ENCODE peak calls at places on chromosome 4, in nine cellular contexts. Z is ovary, K is HCT116, U is sigmoid colon, Q is suprapubic skin, I is stomach, Y is transverse colon, F is A549, S is tibial nerve. T is an unnamed sample.

GRCh38 chr4:102438873-102439614 is 62.1 kb upstream of the NFKB1 start:
- DNase-seq in Z (peak), S (peak), F (peak), Y (no peak), U (no peak), K (no peak), Q (no peak), I (no peak), T (no peak)

GRCh38 chr4:83753260-83753659 is 217.4 kb downstream of the GPAT3 start:
- DNase-seq in S (no peak), Y (no peak), Q (no peak), K (no peak), F (no peak), Z (no peak), I (no peak), U (no peak), T (no peak)

GRCh38 chr4:87150498-87151261 is 69.7 kb downstream of the KLHL8 start:
- DNase-seq in U (no peak), I (peak), Z (peak), F (peak), Q (no peak), K (peak), S (peak), Y (peak), T (peak)

GRCh38 chr4:148557793-148558192 is 115.6 kb upstream of the NR3C2 start:
- DNase-seq in S (no peak), U (no peak), Y (no peak), F (no peak), Z (no peak), I (no peak), K (no peak), Q (no peak), T (no peak)

GRCh38 chr4:150136481-150136880 is 58.2 kb downstream of the DCLK2 start:
- DNase-seq in S (no peak), K (no peak), U (no peak), Y (no peak), Z (no peak), F (no peak), I (no peak), Q (no peak), T (no peak)

GRCh38 chr4:107843394-107843793 is 18.7 kb downstream of the SGMS2 start:
- DNase-seq in F (no peak), Q (no peak), S (no peak), I (no peak), Z (no peak), Y (no peak), K (no peak), U (no peak), T (no peak)

GRCh38 chr4:138891610-138892009 is 124.0 kb upstream of the NOCT start:
- DNase-seq in U (no peak), Y (no peak), Q (no peak), S (no peak), F (no peak), I (no peak), K (no peak), Z (no peak), T (no peak)

GRCh38 chr4:147581601-147582350 is 35.4 kb upstream of the TMEM184C start:
- DNase-seq in Q (no peak), K (no peak), S (no peak), Y (no peak), I (no peak), Z (no peak), U (no peak), F (no peak), T (no peak)

GRCh38 chr4:73281396-73281795 is 22.8 kb upstream of the ANKRD17 start:
- DNase-seq in Y (no peak), S (no peak), I (no peak), K (no peak), Q (no peak), U (no peak), Z (no peak), F (no peak), T (no peak)

GRCh38 chr4:24840826-24841587 is 45.6 kb downstream of the SOD3 start:
- DNase-seq in Q (no peak), S (no peak), F (no peak), U (no peak), Y (no peak), Z (no peak), K (no peak), I (no peak), T (no peak)

GRCh38 chr4:165489786-165490185 is 111.0 kb downstream of the CPE start:
- DNase-seq in Z (no peak), F (no peak), Q (no peak), I (no peak), S (no peak), U (no peak), K (no peak), Y (no peak), T (no peak)

GRCh38 chr4:76640252-76640925 is 205.4 kb downstream of the SHROOM3 start:
- DNase-seq in Y (no peak), S (no peak), U (no peak), K (no peak), I (peak), Z (no peak), F (no peak), Q (no peak), T (no peak)

GRCh38 chr4:26069218-26069617 is 155.2 kb downstream of the SMIM20 start:
- DNase-seq in F (peak), U (no peak), S (no peak), I (no peak), Y (no peak), Q (no peak), K (no peak), Z (no peak), T (no peak)

GRCh38 chr4:168877779-168878491 is 132.1 kb downstream of the CBR4 start:
- DNase-seq in U (no peak), Z (no peak), S (peak), F (no peak), Y (no peak), I (no peak), K (no peak), Q (peak), T (no peak)

GRCh38 chr4:10701702-10702460 is 17.3 kb upstream of the CLNK start:
- DNase-seq in I (no peak), Q (no peak), F (no peak), Y (no peak), Z (no peak), S (no peak), K (no peak), U (no peak), T (no peak)

GRCh38 chr4:22713841-22714240 is 21.1 kb downstream of the GBA3 start:
- DNase-seq in F (no peak), Q (no peak), Y (no peak), I (no peak), U (no peak), S (no peak), K (no peak), Z (no peak), T (no peak)

GRCh38 chr4:149836546-149836945 is 20.9 kb upstream of the IQCM start:
- DNase-seq in Q (no peak), I (no peak), K (no peak), S (no peak), Z (no peak), U (no peak), F (no peak), Y (no peak), T (no peak)

GRCh38 chr4:139635966-139636365 is 29.7 kb upstream of the MGST2 start:
- DNase-seq in Y (no peak), F (no peak), U (no peak), Z (no peak), K (no peak), Q (no peak), I (no peak), S (no peak), T (no peak)

GRCh38 chr4:94757192-94758140 is at the start of gene BMPR1B:
- DNase-seq in Z (peak), U (no peak), I (no peak), Q (no peak), K (no peak), S (peak), F (peak), Y (no peak), T (no peak)

GRCh38 chr4:182510836-182511235 is 267.6 kb downstream of the TENM3 start:
- DNase-seq in Z (no peak), U (no peak), F (no peak), S (no peak), I (no peak), K (no peak), Q (no peak), Y (no peak), T (no peak)

GRCh38 chr4:55612341-55612740 is 20.3 kb upstream of the PDCL2 start:
- DNase-seq in U (no peak), F (no peak), K (no peak), Q (no peak), Z (no peak), S (no peak), Y (no peak), I (no peak), T (no peak)

GRCh38 chr4:100803751-100804150 is 285.9 kb upstream of the EMCN start:
- DNase-seq in Q (no peak), Y (no peak), I (no peak), U (no peak), Z (no peak), S (no peak), K (no peak), F (no peak), T (no peak)

GRCh38 chr4:175705407-175705806 is 106.7 kb downstream of the GPM6A start:
- DNase-seq in U (peak), Q (no peak), F (no peak), K (no peak), S (no peak), Y (no peak), Z (no peak), I (no peak), T (no peak)

GRCh38 chr4:723706-724105 is 18.1 kb downstream of the PCGF3 start:
- DNase-seq in Z (peak), U (no peak), K (no peak), I (no peak), Q (no peak), F (no peak), S (no peak), Y (no peak), T (no peak)

GRCh38 chr4:156227321-156227720 is 273.7 kb upstream of the CTSO start:
- DNase-seq in Q (no peak), S (no peak), Z (no peak), F (no peak), K (no peak), Y (no peak), U (no peak), I (no peak), T (no peak)

GRCh38 chr4:16729361-16729760 is 169.1 kb downstream of the LDB2 start:
- DNase-seq in Q (no peak), I (no peak), Y (no peak), Z (no peak), U (no peak), F (no peak), S (no peak), K (no peak), T (no peak)

GRCh38 chr4:48985976-48986653 is at the start of gene CWH43:
- DNase-seq in Q (no peak), K (no peak), Y (peak), I (peak), Z (no peak), S (no peak), F (no peak), U (no peak), T (peak)

GRCh38 chr4:135838889-135839288 is 1637.3 kb upstream of the PABPC4L start:
- DNase-seq in Z (no peak), F (peak), I (no peak), S (no peak), Q (no peak), K (peak), U (no peak), Y (no peak), T (no peak)

GRCh38 chr4:141248029-141248428 is 27.3 kb downstream of the ZNF330 start:
- DNase-seq in Y (no peak), Q (no peak), I (no peak), K (no peak), F (no peak), U (no peak), S (no peak), Z (no peak), T (no peak)

GRCh38 chr4:114597410-114598115 is 1.0 kb upstream of the UGT8 start:
- DNase-seq in I (peak), K (no peak), F (no peak), Z (no peak), U (no peak), Q (no peak), S (no peak), Y (peak), T (no peak)

GRCh38 chr4:119692001-119692400 is 63.4 kb upstream of the PDE5A start:
- DNase-seq in Z (no peak), I (no peak), F (no peak), S (no peak), Y (no peak), K (no peak), Q (no peak), U (no peak), T (no peak)

GRCh38 chr4:178165909-178166308 is 723.7 kb upstream of the AGA start:
- DNase-seq in F (no peak), Y (no peak), U (no peak), K (no peak), Z (no peak), S (no peak), Q (no peak), I (no peak), T (no peak)

GRCh38 chr4:43471950-43472349 is 579.4 kb downstream of the GRXCR1 start:
- DNase-seq in I (no peak), K (no peak), Q (no peak), Z (no peak), Y (no peak), S (no peak), U (no peak), F (peak), T (no peak)

GRCh38 chr4:25756503-25756902 is 100.9 kb downstream of the SLC34A2 start:
- DNase-seq in Y (no peak), I (no peak), U (no peak), Z (no peak), F (no peak), Q (no peak), S (no peak), K (no peak), T (no peak)

GRCh38 chr4:143127621-143128020 is 57.1 kb upstream of the USP38 start:
- DNase-seq in K (no peak), S (no peak), U (no peak), Q (no peak), Y (no peak), I (no peak), F (no peak), Z (no peak), T (no peak)

GRCh38 chr4:54255881-54256280 is 26.8 kb downstream of the PDGFRA start:
- DNase-seq in I (no peak), F (no peak), Q (no peak), U (peak), S (no peak), Z (no peak), Y (no peak), K (no peak), T (no peak)

GRCh38 chr4:125486354-125486753 is 171.6 kb downstream of the FAT4 start:
- DNase-seq in Q (no peak), I (no peak), K (no peak), Y (no peak), F (no peak), U (no peak), S (no peak), Z (no peak), T (no peak)

GRCh38 chr4:74039065-74039763 is 725 bp upstream of the CXCL3 start:
- DNase-seq in K (no peak), S (peak), Z (no peak), Y (no peak), I (no peak), Q (no peak), F (no peak), U (no peak), T (no peak)

GRCh38 chr4:5719329-5720055 is 8.5 kb downstream of the EVC start:
- DNase-seq in Z (no peak), K (no peak), F (no peak), Y (no peak), I (no peak), Q (no peak), S (no peak), U (no peak), T (no peak)

GRCh38 chr4:66571145-66571544 is 900.9 kb upstream of the EPHA5 start:
- DNase-seq in Y (no peak), F (no peak), S (no peak), U (no peak), K (no peak), Z (no peak), I (no peak), Q (no peak), T (no peak)

GRCh38 chr4:66574145-66574978 is 904.1 kb upstream of the EPHA5 start:
- DNase-seq in Y (no peak), K (no peak), F (peak), S (no peak), U (no peak), Z (no peak), I (no peak), Q (no peak), T (no peak)

GRCh38 chr4:66572949-66573348 is 902.7 kb upstream of the EPHA5 start:
- DNase-seq in K (no peak), I (no peak), Y (no peak), F (peak), U (no peak), Z (no peak), S (no peak), Q (no peak), T (no peak)

GRCh38 chr4:66577922-66578321 is 907.6 kb upstream of the EPHA5 start:
- DNase-seq in Z (no peak), I (no peak), K (no peak), S (no peak), Q (no peak), F (no peak), U (no peak), Y (no peak), T (no peak)

GRCh38 chr4:66575024-66575696 is 904.9 kb upstream of the EPHA5 start:
- DNase-seq in Z (no peak), S (no peak), K (no peak), Q (no peak), U (no peak), I (no peak), Y (no peak), F (peak), T (no peak)
- H3K27ac ChIP-seq in Z (no peak), S (no peak), K (no peak), Q (no peak), U (no peak), I (no peak), Y (no peak), F (peak), T (no peak)

GRCh38 chr4:144711685-144712456 is 65.9 kb downstream of the HHIP start:
- DNase-seq in S (no peak), Z (no peak), U (no peak), K (no peak), I (no peak), Y (no peak), F (no peak), Q (no peak), T (no peak)

GRCh38 chr4:144712775-144713174 is 66.8 kb downstream of the HHIP start:
- DNase-seq in K (no peak), I (no peak), Y (no peak), S (no peak), Q (no peak), F (no peak), Z (no peak), U (no peak), T (no peak)

GRCh38 chr4:144709159-144709558 is 63.2 kb downstream of the HHIP start:
- DNase-seq in Q (no peak), U (no peak), K (peak), Z (no peak), Y (no peak), S (no peak), I (no peak), F (no peak), T (no peak)

GRCh38 chr4:144710526-144710912 is 64.6 kb downstream of the HHIP start:
- DNase-seq in F (no peak), Z (no peak), K (no peak), Y (no peak), U (no peak), I (no peak), Q (no peak), S (no peak), T (no peak)

GRCh38 chr4:144709793-144710525 is 64.0 kb downstream of the HHIP start:
- DNase-seq in Q (no peak), Z (no peak), S (peak), Y (peak), K (peak), F (peak), I (no peak), U (no peak), T (no peak)
- TF ChIP-seq POLR2A in Q (no peak), Z (no peak), S (no peak), Y (no peak), K (no peak), F (no peak), I (no peak), U (no peak), T (no peak)

DNA sequence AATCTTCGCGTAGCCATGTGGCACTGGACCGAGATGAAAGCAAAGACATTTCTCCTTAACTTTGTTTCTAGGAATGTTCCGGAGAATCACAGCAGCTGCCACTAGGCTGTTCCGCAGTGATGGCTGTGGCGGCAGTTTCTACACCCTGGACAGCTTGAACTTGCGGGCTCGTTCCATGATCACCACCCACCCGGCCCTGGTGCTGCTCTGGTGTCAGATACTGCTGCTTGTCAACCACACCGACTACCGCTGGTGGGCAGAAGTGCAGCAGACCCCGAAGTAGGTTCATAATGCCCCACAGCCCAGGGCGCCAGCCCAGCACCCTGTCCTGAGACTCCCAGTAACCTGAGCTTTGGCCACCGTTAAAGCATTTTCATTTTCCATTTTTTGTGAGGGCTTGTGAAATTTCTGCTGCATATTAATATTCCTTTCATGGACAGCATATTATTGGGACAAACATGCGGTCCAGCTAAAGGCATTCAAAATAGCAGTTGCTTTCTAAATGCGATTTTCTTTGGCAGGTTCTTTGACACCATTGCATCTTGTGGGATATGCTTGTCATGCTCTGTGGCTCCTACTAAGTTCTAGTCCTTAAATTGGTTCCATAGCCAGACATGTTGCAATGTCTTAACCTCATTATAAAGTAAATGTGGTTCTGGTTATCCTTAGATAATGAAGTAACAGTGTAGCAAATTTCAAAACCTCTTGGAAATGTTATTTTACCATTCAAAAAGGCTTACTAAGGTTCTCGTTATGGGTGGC is 49.1 kb upstream of the MSANTD1 start:
- DNase-seq in Z (no peak), Y (no peak), S (no peak), K (no peak), F (no peak), I (no peak), Q (peak), U (no peak), T (no peak)
- H3K27ac ChIP-seq in Z (no peak), Y (no peak), S (no peak), K (no peak), F (no peak), I (no peak), Q (peak), U (no peak), T (no peak)

GRCh38 chr4:38661371-38661770 is 2.6 kb upstream of the KLF3 start:
- DNase-seq in U (no peak), Z (no peak), K (no peak), I (no peak), S (no peak), Y (no peak), F (no peak), Q (no peak), T (no peak)

GRCh38 chr4:38664704-38665401 is 854 bp downstream of the KLF3 start:
- DNase-seq in S (peak), I (peak), U (peak), Y (peak), K (no peak), Q (peak), Z (peak), F (peak), T (peak)

GRCh38 chr4:38660838-38661237 is 3.2 kb upstream of the KLF3 start:
- DNase-seq in Q (no peak), U (no peak), Z (no peak), Y (no peak), K (no peak), I (no peak), F (no peak), S (no peak), T (no peak)

GRCh38 chr4:38663801-38664703 is at the start of gene KLF3:
- DNase-seq in K (peak), F (peak), Y (peak), Q (peak), Z (peak), S (peak), U (peak), I (peak), T (peak)

GRCh38 chr4:38663021-38663800 is 788 bp upstream of the KLF3 start:
- DNase-seq in I (peak), K (no peak), F (peak), U (peak), Y (no peak), S (no peak), Z (peak), Q (peak), T (no peak)
- TF ChIP-seq POLR2A in I (no peak), K (no peak), F (peak), U (peak), Y (peak), S (peak), Z (peak), Q (peak), T (peak)

DNA sequence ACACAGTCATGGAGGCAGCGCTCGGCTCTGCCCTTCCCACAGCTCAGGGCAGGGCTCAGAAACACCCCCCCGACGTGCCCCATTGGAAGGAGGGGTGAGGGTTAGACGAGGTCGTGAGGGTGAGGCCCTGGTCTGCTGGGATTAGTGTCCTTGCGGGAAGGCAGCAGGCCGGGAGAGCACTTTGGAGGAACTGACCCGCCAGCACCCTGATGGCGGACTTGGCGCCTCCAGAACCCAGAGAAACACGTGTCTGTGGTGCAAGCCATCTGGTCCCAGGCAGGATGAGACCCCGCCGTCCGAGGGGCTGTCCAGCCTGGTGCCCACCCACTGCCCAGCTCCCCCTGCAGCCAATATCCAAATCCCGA is 26.3 kb downstream of the TACC3 start:
- DNase-seq in I (no peak), Y (no peak), K (no peak), F (no peak), Z (no peak), Q (no peak), S (no peak), U (no peak), T (no peak)
- H3K27ac ChIP-seq in I (no peak), Y (no peak), K (no peak), F (no peak), Z (no peak), Q (no peak), S (no peak), U (no peak), T (no peak)

GRCh38 chr4:31327031-31327430 is 606.9 kb downstream of the PCDH7 start:
- DNase-seq in I (no peak), Q (no peak), Y (no peak), F (no peak), Z (no peak), K (no peak), S (no peak), U (no peak), T (no peak)
- TF ChIP-seq POLR2A in I (no peak), Q (no peak), Y (no peak), F (no peak), Z (no peak), K (no peak), S (no peak), U (no peak), T (no peak)

T was measured in Peyer's patch.